ENCODE peak calls at places on chromosomes 5 and 9, in four cellular contexts. J is NCI-H2107, O is HFF-Myc, U is AG08396. E is an unnamed sample.

GRCh38 chr9:115262477-115262876 is 144.5 kb upstream of the TNC start:
- DNase-seq in J (peak), O (peak), U (peak), E (no peak)

GRCh38 chr9:121288874-121289553 is 21.1 kb downstream of the GSN start:
- DNase-seq in J (no peak), O (no peak), U (no peak), E (peak)

GRCh38 chr9:13896047-13896446 is 417.9 kb downstream of the NFIB start:
- DNase-seq in J (no peak), O (no peak), U (no peak), E (no peak)

GRCh38 chr9:25917593-25918426 is 239.6 kb upstream of the TUSC1 start:
- DNase-seq in J (no peak), O (no peak), U (no peak), E (no peak)

GRCh38 chr5:158753354-158753753 is 346.4 kb downstream of the EBF1 start:
- DNase-seq in J (no peak), O (no peak), U (no peak), E (no peak)

GRCh38 chr9:21549890-21550289 is 67.8 kb upstream of the IFNE start:
- DNase-seq in J (no peak), O (no peak), U (no peak), E (no peak)

GRCh38 chr9:91817493-91818225 is 132.4 kb downstream of the ROR2 start:
- DNase-seq in J (no peak), O (peak), U (peak), E (no peak)

GRCh38 chr9:120715331-120715924 is 1.2 kb upstream of the MEGF9 start:
- DNase-seq in J (no peak), O (peak), U (peak), E (no peak)

GRCh38 chr5:1788200-1788599 is 11.4 kb downstream of the MRPL36 start:
- DNase-seq in J (no peak), O (no peak), U (no peak), E (no peak)

GRCh38 chr5:151178779-151179488 is 21.4 kb upstream of the ANXA6 start:
- DNase-seq in J (no peak), O (no peak), U (no peak), E (no peak)

GRCh38 chr9:86434039-86434726 is 80.0 kb upstream of the TUT7 start:
- DNase-seq in J (no peak), O (peak), U (peak), E (no peak)

GRCh38 chr5:93092349-93093105 is 488.5 kb downstream of the NR2F1-AS1 start:
- DNase-seq in J (no peak), O (peak), U (peak), E (no peak)

GRCh38 chr5:43895876-43896275 is 292.9 kb downstream of the NNT start:
- DNase-seq in J (no peak), O (no peak), U (no peak), E (no peak)

GRCh38 chr9:35942286-35942685 is 15.7 kb downstream of the OR2S2 start:
- DNase-seq in J (no peak), O (no peak), U (no peak), E (no peak)

GRCh38 chr5:1753490-1753889 is 46.1 kb downstream of the MRPL36 start:
- DNase-seq in J (no peak), O (no peak), U (no peak), E (no peak)

GRCh38 chr5:96214442-96215197 is 218.4 kb downstream of the PCSK1 start:
- DNase-seq in J (no peak), O (no peak), U (no peak), E (no peak)

GRCh38 chr5:147879784-147880183 is 1.3 kb downstream of the SCGB3A2 start:
- DNase-seq in J (no peak), O (no peak), U (no peak), E (no peak)

GRCh38 chr5:126693806-126694205 is 83.1 kb upstream of the LMNB1 start:
- DNase-seq in J (no peak), O (no peak), U (no peak), E (no peak)

GRCh38 chr9:128282500-128282899 is 6.4 kb downstream of the SWI5 start:
- DNase-seq in J (no peak), O (no peak), U (no peak), E (no peak)

GRCh38 chr5:152593388-152593787 is 188.3 kb upstream of the NMUR2 start:
- DNase-seq in J (no peak), O (no peak), U (no peak), E (no peak)

GRCh38 chr9:124202447-124202971 is 55.2 kb upstream of the NEK6 start:
- DNase-seq in J (no peak), O (no peak), U (no peak), E (peak)

GRCh38 chr5:169856571-169856970 is 123.7 kb downstream of the INSYN2B start:
- DNase-seq in J (no peak), O (peak), U (peak), E (no peak)

GRCh38 chr5:73957397-73958001 is 331.5 kb downstream of the ARHGEF28 start:
- DNase-seq in J (no peak), O (no peak), U (no peak), E (no peak)

GRCh38 chr9:125494555-125494920 is 212.5 kb downstream of the MAPKAP1 start:
- DNase-seq in J (no peak), O (no peak), U (no peak), E (no peak)

GRCh38 chr9:116855881-116856662 is 169.0 kb downstream of the TRIM32 start:
- DNase-seq in J (no peak), O (no peak), U (peak), E (peak)

GRCh38 chr5:176693477-176693851 is 46.2 kb downstream of the TSPAN17 start:
- DNase-seq in J (no peak), O (no peak), U (no peak), E (no peak)

GRCh38 chr9:87812375-87813118 is 70.1 kb upstream of the SPATA31E1 start:
- DNase-seq in J (no peak), O (peak), U (peak), E (no peak)

GRCh38 chr9:115142502-115143265 is 24.7 kb upstream of the TNC start:
- DNase-seq in J (no peak), O (no peak), U (no peak), E (peak)

GRCh38 chr9:16816006-16816405 is 54.5 kb downstream of the BNC2 start:
- DNase-seq in J (no peak), O (no peak), U (no peak), E (no peak)

GRCh38 chr5:155129513-155129880 is 115.9 kb downstream of the KIF4B start:
- DNase-seq in J (no peak), O (no peak), U (no peak), E (no peak)